ENCODE peak calls at places on chromosomes 4 and X, in seven cellular contexts. Q is CD8-positive, alpha-beta T cell; X is prostate gland; N is astrocyte of the spinal cord; P is kidney; Y is tibial nerve; Z is AG04449. M is an unnamed sample.

GRCh38 chrX:41333744-41333993 is 293 bp upstream of the DDX3X start:
- DNase-seq in Q (no peak), X (peak; percentile 49), N (peak; percentile 95), P (no peak), Y (peak; percentile 49), Z (no peak), M (peak; percentile 85)

GRCh38 chrX:44223150-44223549 is 120.3 kb downstream of the EFHC2 start:
- DNase-seq in Q (no peak), X (peak; percentile 65), N (peak; percentile 78), P (no peak), Y (no peak), Z (no peak), M (peak; percentile 44)

GRCh38 chrX:12206413-12206812 is 68.1 kb downstream of the FRMPD4 start:
- DNase-seq in Q (no peak), X (no peak), N (no peak), P (no peak), Y (no peak), Z (no peak), M (no peak)

GRCh38 chrX:4175221-4175620 is 461.8 kb upstream of the PRKX start:
- DNase-seq in Q (no peak), X (no peak), N (no peak), P (no peak), Y (no peak), Z (no peak), M (no peak)

GRCh38 chrX:71671043-71671829 is 3.9 kb downstream of the LOC101059915 start:
- DNase-seq in Q (no peak), X (no peak), N (no peak), P (peak; percentile 53), Y (no peak), Z (no peak), M (no peak)

GRCh38 chrX:80246273-80246672 is 174.0 kb upstream of the TENT5D start:
- DNase-seq in Q (no peak), X (no peak), N (no peak), P (no peak), Y (no peak), Z (no peak), M (no peak)

GRCh38 chr4:13244342-13244905 is 239.7 kb downstream of the RAB28 start:
- DNase-seq in Q (no peak), X (no peak), N (no peak), P (no peak), Y (no peak), Z (no peak), M (no peak)

GRCh38 chrX:31272472-31272775 is 200.6 kb upstream of the FTHL17 start:
- DNase-seq in Q (no peak), X (no peak), N (no peak), P (no peak), Y (no peak), Z (no peak), M (no peak)

GRCh38 chr4:78534286-78534955 is 17.1 kb upstream of the ANXA3 start:
- DNase-seq in Q (no peak), X (no peak), N (peak; percentile 50), P (no peak), Y (no peak), Z (no peak), M (no peak)

GRCh38 chr4:107035711-107036601 is at the start of gene DKK2:
- DNase-seq in Q (no peak), X (peak; percentile 8), N (peak; percentile 36), P (peak; percentile 68), Y (peak; percentile 51), Z (no peak), M (peak; percentile 36)

GRCh38 chrX:6120329-6120728 is 108.3 kb downstream of the NLGN4X start:
- DNase-seq in Q (no peak), X (no peak), N (no peak), P (no peak), Y (no peak), Z (no peak), M (no peak)

GRCh38 chrX:95764972-95765451 is 919.6 kb upstream of the DIAPH2 start:
- DNase-seq in Q (no peak), X (peak; percentile 20), N (peak; percentile 45), P (no peak), Y (peak; percentile 28), Z (no peak), M (peak; percentile 56)

GRCh38 chrX:126820700-126821420 is 1.3 kb downstream of the PRR32 start:
- DNase-seq in Q (no peak), X (no peak), N (no peak), P (peak; percentile 10), Y (no peak), Z (no peak), M (no peak)

GRCh38 chrX:19702856-19703255 is 184.5 kb downstream of the SH3KBP1 start:
- DNase-seq in Q (no peak), X (no peak), N (no peak), P (no peak), Y (no peak), Z (no peak), M (no peak)

GRCh38 chr4:15361529-15361928 is 66.3 kb upstream of the C1QTNF7 start:
- DNase-seq in Q (no peak), X (no peak), N (no peak), P (no peak), Y (no peak), Z (no peak), M (no peak)

GRCh38 chr4:98555798-98556445 is 102.5 kb downstream of the TSPAN5 start:
- DNase-seq in Q (no peak), X (no peak), N (no peak), P (no peak), Y (no peak), Z (no peak), M (peak; percentile 28)

GRCh38 chr4:177444911-177445736 is 2.9 kb upstream of the AGA start:
- DNase-seq in Q (no peak), X (no peak), N (no peak), P (no peak), Y (no peak), Z (no peak), M (no peak)

GRCh38 chrX:155864655-155865054 is 16.5 kb upstream of the VAMP7 start:
- DNase-seq in Q (no peak), X (no peak), N (no peak), P (no peak), Y (no peak), Z (no peak), M (peak; percentile 34)

GRCh38 chrX:153868576-153869472 is 17.1 kb downstream of the L1CAM start:
- DNase-seq in Q (no peak), X (no peak), N (no peak), P (peak; percentile 60), Y (no peak), Z (no peak), M (no peak)

GRCh38 chr4:8188085-8188484 is 11.0 kb upstream of the SH3TC1 start:
- DNase-seq in Q (no peak), X (no peak), N (peak; percentile 20), P (peak; percentile 58), Y (no peak), Z (no peak), M (no peak)

GRCh38 chr4:4269856-4270255 is 20.1 kb downstream of the LYAR start:
- DNase-seq in Q (peak; percentile 42), X (no peak), N (peak; percentile 42), P (no peak), Y (no peak), Z (no peak), M (peak; percentile 76)

GRCh38 chrX:148629435-148629834 is 129.0 kb downstream of the AFF2 start:
- DNase-seq in Q (no peak), X (no peak), N (no peak), P (no peak), Y (no peak), Z (no peak), M (no peak)
- H3K4me3 ChIP-seq in Q (no peak overlapping the region), X (no peak overlapping the region), N (no peak overlapping the region), P (no peak overlapping the region), Y (no peak overlapping the region), Z (no peak overlapping the region), M (no peak overlapping the region)

DNA sequence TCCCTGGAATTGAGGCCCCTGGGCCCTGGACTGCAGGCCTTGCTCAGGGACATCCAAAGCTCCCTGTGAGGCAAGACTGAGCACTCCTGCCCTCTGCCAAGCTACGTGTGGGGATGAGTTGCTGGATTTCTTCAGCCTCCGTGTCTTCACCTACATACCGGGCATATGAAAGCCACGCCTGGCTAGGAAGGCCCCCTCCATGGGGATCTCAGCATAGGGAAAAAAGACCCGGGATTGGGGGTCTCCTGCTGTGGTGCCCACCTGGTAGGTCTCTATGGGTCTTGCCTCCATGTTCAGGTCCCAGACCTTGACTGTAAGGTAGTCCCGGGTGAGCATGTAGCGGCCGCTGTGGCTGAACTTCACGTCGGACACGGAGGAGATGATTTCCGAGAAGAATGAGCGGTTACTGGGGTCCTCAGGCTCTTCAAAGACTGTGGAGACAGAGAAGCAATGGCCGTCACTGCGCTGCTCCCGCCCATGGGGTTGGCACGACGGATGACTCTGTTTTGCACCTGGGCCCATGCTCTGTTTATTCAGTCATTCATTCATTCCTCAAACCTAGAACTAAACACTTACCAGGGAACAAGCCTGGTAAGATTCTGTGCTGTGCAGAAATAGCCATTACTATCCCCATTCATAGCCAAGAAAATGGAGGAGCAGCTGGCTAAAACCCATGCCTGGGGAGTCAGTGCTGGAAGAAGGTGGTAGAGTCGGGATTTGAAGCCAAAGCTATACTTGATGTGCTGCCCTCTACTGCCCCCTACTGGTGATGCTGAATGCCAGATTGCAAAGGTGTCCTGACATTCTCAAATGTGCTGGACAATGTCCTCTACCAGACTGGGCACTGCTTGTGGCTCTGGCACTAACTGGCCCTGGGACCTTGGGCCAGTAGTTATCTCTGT is 63.9 kb downstream of the WFS1 start:
- DNase-seq in Q (no peak), X (no peak), N (no peak), P (no peak), Y (no peak), Z (no peak), M (peak; percentile 31)
- TF ChIP-seq CTCF in Q (no peak), X (no peak), N (peak; percentile 65), P (peak; percentile 8), Y (no peak), Z (peak; percentile 33), M (peak; percentile 73)

GRCh38 chrX:152830312-152831305 is at the start of the genes CETN2 and NSDHL:
- DNase-seq in Q (peak; percentile 91), X (peak; percentile 93), N (peak; percentile 97), P (peak; percentile 98), Y (peak; percentile 90), Z (peak; percentile 69), M (peak; percentile 96)

GRCh38 chrX:152831391-152831790 is 528 bp downstream of the NSDHL start:
- DNase-seq in Q (no peak), X (no peak), N (no peak), P (no peak), Y (no peak), Z (no peak), M (no peak)

GRCh38 chrX:152833378-152833777 is 2.5 kb downstream of the NSDHL start:
- DNase-seq in Q (no peak), X (no peak), N (no peak), P (no peak), Y (no peak), Z (no peak), M (no peak)

GRCh38 chrX:152832520-152832919 is 1.7 kb downstream of the NSDHL start:
- DNase-seq in Q (no peak), X (no peak), N (no peak), P (no peak), Y (no peak), Z (no peak), M (no peak)
- H3K4me3 ChIP-seq in Q (no peak overlapping the region), X (no peak overlapping the region), N (no peak overlapping the region), P (no peak overlapping the region), Y (no peak overlapping the region), Z (no peak overlapping the region), M (no peak overlapping the region)

DNA sequence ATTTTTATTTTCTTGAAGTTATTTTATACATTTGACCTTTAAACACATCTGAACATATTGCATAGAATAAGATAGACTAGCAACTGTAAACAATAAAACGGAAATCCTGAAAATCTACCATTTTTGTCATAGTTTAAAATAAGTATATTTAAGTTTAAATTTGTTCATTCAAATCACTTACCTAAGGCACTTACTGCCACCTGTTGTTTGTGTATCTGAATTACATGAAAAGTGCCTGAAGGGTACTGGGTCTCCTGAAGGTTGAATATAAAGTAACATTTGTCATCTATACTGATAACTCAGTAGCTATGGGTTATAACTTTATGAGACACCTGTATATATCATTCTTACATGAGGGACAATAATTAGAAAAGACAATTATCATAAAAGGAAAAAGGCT is 38.6 kb downstream of the TRPC5 start:
- DNase-seq in Q (no peak), X (no peak), N (no peak), P (no peak), Y (no peak), Z (no peak), M (peak; percentile 3)
- TF ChIP-seq CTCF in Q (no peak), X (no peak), N (no peak), P (no peak), Y (no peak), Z (no peak), M (no peak)